ENCODE peak calls at places on chromosomes 5 and 9, in four cellular contexts. F is MM.1S; X is CD4-positive, alpha-beta T cell; W is left ventricle myocardium inferior. M is an unnamed sample. For H3K27me3 and H3K9me3, the result is how much of the 10 kb centered on the place peaks cover.

GRCh38 chr5:42614509-42614908 is 142.1 kb upstream of the CCDC152 start:
- DNase-seq in F (no peak), W (no peak), X (no peak), M (no peak)

GRCh38 chr9:110432253-110432652 is 94.6 kb upstream of the TXNDC8 start:
- DNase-seq in X (no peak), F (no peak), W (no peak), M (no peak)

GRCh38 chr5:11903614-11904269 is 504 bp downstream of the CTNND2 start:
- DNase-seq in F (peak), X (no peak), W (no peak), M (no peak)

GRCh38 chr5:112146323-112146848 is 272.7 kb downstream of the EPB41L4A start:
- DNase-seq in F (no peak), X (no peak), W (no peak), M (no peak)

GRCh38 chr5:177491429-177491945 is 5.9 kb downstream of the PDLIM7 start:
- DNase-seq in X (no peak), W (no peak), F (peak), M (no peak)

GRCh38 chr5:378301-378891 is 56.9 kb downstream of the AHRR start:
- DNase-seq in F (no peak), W (no peak), X (no peak), M (peak)

GRCh38 chr5:157004893-157005551 is 42.0 kb upstream of the TIMD4 start:
- DNase-seq in F (no peak), W (no peak), X (no peak), M (no peak)

GRCh38 chr5:176995122-176995490 is 11.5 kb downstream of the UIMC1 start:
- DNase-seq in W (no peak), F (no peak), X (no peak), M (no peak)

GRCh38 chr9:72597606-72598005 is 76.2 kb downstream of the TMC1 start:
- DNase-seq in X (no peak), F (no peak), W (no peak), M (no peak)

GRCh38 chr9:124366476-124367220 is 48.6 kb downstream of the PSMB7 start:
- DNase-seq in X (no peak), W (no peak), F (no peak), M (no peak)

GRCh38 chr5:177545487-177546261 is 8.7 kb downstream of the FAM193B start:
- DNase-seq in X (no peak), W (peak), F (no peak), M (no peak)

GRCh38 chr9:16726023-16726422 is 144.4 kb downstream of the BNC2 start:
- DNase-seq in W (no peak), X (no peak), F (peak), M (no peak)

GRCh38 chr9:79129865-79130480 is 441.8 kb upstream of the TLE4 start:
- DNase-seq in F (peak), X (no peak), W (peak), M (no peak)

GRCh38 chr5:53478411-53479044 is 1.9 kb upstream of the FST start:
- DNase-seq in F (peak), W (peak), X (no peak), M (peak)

GRCh38 chr9:13284011-13284410 is 4.5 kb upstream of the MPDZ start:
- DNase-seq in W (no peak), F (no peak), X (no peak), M (no peak)

GRCh38 chr5:124259017-124259416 is 487.4 kb downstream of the ZNF608 start:
- DNase-seq in W (no peak), F (no peak), X (no peak), M (no peak)

GRCh38 chr9:33765411-33765810 is 29.9 kb upstream of the PRSS3 start:
- DNase-seq in W (no peak), X (no peak), F (no peak), M (no peak)

GRCh38 chr5:31741496-31741895 is 102.6 kb downstream of the PDZD2 start:
- DNase-seq in F (no peak), W (peak), X (no peak), M (no peak)

GRCh38 chr5:90017236-90017635 is 392.3 kb downstream of the CETN3 start:
- DNase-seq in W (no peak), X (no peak), F (no peak), M (no peak)

GRCh38 chr9:126688617-126689016 is 74.9 kb downstream of the LMX1B start:
- DNase-seq in W (no peak), X (no peak), F (no peak), M (no peak)
- H3K27me3 ChIP-seq in W (half or more), X (half or more), F (half or more), M (under half)

GRCh38 chr9:138083873-138084272 is 206.3 kb downstream of the CACNA1B start:
- DNase-seq in W (no peak), F (no peak), X (no peak), M (no peak)

GRCh38 chr9:138082918-138083636 is 205.5 kb downstream of the CACNA1B start:
- DNase-seq in X (no peak), W (no peak), F (no peak), M (no peak)

GRCh38 chr9:138078846-138079245 is 201.3 kb downstream of the CACNA1B start:
- DNase-seq in W (no peak), F (no peak), X (no peak), M (no peak)

GRCh38 chr9:138077898-138078540 is 200.4 kb downstream of the CACNA1B start:
- DNase-seq in W (no peak), X (no peak), F (no peak), M (no peak)

GRCh38 chr9:138080979-138081378 is 203.4 kb downstream of the CACNA1B start:
- DNase-seq in X (no peak), W (no peak), F (no peak), M (no peak)
- H3K9me3 ChIP-seq in X (under half), W (under half), F (under half), M (under half)

DNA sequence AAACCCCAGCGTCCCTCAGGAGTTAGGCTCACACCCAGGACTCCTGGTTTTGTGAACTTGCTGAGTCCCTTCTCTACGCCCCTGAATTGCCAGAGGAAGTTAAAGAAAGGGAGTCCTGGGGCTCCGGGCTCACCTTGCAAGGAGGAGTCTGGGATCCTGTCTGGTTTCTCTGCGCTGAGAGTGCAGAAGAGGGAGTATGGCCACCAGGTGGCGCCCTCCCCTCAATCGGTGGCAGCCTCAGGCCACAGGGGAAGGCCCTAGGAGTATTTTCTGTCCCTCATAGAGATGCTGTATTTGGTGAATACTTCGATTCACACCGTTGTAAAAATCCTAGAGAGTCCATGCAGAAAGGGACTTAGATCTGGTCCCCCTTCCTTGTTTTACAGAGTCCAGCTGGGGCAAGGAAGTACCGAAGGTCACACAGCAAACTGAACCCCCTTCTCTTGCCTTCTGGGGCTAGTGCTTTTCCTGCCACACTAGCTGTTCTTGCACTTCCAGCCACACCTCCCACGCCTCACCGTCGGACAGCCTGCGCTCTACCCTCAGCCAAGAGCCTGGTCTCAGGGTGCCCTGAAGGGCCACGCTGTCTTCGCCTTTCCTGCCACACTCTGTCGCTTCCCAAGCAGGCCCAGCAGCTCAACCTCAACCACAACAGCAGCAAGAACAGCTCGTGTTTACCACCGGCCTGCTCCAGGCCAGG is 10.2 kb downstream of the HAND1 start:
- DNase-seq in F (peak), W (peak), X (peak), M (peak)
- H3K27me3 ChIP-seq in F (under half), W (half or more), X (under half), M (under half)

GRCh38 chr5:180938294-180938693 is 39.3 kb downstream of the BTNL8 start:
- DNase-seq in W (no peak), X (no peak), F (no peak), M (no peak)

GRCh38 chr5:180932660-180933059 is 33.7 kb downstream of the BTNL8 start:
- DNase-seq in X (no peak), W (no peak), F (no peak), M (no peak)

GRCh38 chr5:180935203-180935602 is 36.2 kb downstream of the BTNL8 start:
- DNase-seq in F (no peak), W (no peak), X (no peak), M (no peak)
- H3K9me3 ChIP-seq in F (under half), W (half or more), X (under half), M (under half)

DNA sequence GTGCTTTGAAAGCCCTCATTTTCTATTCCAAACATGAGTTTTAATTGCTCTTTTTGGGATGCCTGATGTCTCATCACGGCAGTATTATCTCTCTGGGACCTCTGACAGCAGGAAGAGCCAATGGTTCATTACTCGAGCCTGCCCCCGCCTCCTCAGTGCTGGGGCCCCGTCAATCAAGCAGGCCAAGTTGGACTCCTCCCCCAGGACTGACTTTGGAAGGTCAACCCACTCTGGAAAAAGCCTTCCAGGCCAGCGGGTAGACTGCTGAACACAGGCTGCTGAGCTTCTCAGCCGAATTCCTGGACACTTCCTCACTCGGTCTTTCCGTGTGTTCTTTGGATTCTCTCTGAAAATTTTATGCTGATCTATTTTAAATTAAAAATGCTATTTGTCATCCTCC is 9.5 kb upstream of the BARHL1 start:
- DNase-seq in F (no peak), W (no peak), X (no peak), M (no peak)
- H3K27me3 ChIP-seq in F (under half), W (half or more), X (under half), M (under half)

DNA sequence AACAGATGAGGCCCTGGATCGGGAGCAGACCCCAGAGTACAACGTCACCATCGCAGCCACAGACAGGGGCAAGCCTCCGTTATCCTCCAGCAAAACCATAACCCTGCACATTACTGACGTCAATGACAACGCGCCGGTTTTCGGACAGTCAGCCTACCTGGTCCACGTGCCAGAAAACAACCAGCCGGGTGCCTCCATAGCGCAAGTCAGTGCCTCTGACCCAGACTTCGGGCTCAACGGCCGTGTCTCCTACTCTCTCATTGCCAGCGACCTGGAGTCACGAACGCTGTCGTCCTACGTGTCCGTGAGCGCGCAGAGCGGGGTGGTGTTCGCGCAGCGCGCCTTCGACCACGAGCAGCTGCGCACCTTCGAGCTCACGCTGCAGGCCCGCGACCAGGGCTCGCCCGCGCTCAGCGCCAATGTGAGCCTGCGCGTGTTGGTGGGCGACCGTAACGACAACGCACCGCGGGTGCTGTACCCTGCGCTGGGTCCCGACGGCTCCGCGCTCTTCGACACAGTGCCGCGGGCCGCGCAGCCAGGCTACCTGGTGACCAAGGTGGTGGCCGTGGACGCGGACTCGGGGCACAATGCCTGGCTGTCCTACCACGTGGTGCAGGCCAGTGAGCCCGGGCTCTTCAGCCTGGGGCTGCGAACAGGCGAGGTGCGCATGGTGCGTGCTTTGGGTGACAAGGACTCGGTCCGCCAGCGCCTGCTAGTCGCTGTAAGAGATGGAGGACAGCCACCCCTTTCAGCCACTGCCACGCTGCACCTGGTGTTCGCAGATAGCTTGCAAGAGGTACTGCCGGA is 1.6 kb upstream of the PCDHGA11 start:
- DNase-seq in W (no peak), X (no peak), F (no peak), M (no peak)
- H3K9me3 ChIP-seq in W (half or more), X (half or more), F (under half), M (under half)

M was measured in CD4-positive, CD25-positive, alpha-beta regulatory T cell.